ENCODE peak calls at places on chromosomes 7 and 10, in nine cellular contexts. A is spleen, H is right lobe of liver, B is left ventricle myocardium inferior, Z is thoracic aorta, Y is heart right ventricle, P is ascending aorta, S is ovary, N is sigmoid colon. J is an unnamed sample.

GRCh38 chr10:93580824-93581223 is 14.4 kb downstream of the FFAR4 start:
- DNase-seq in A (no peak), H (no peak), B (no peak), Z (no peak), Y (no peak), P (no peak), S (no peak), N (no peak), J (no peak)

GRCh38 chr7:73668103-73668937 is 689 bp downstream of the VPS37D start:
- DNase-seq in A (peak; percentile 83), H (no peak), B (no peak), Z (no peak), Y (no peak), P (no peak), S (no peak), N (no peak), J (no peak)

GRCh38 chr7:39733881-39734571 is 110.7 kb downstream of the RALA start:
- DNase-seq in A (no peak), H (no peak), B (no peak), Z (no peak), Y (no peak), P (no peak), S (no peak), N (no peak), J (no peak)

GRCh38 chr7:78530351-78530750 is 731.8 kb downstream of the PHTF2 start:
- DNase-seq in A (no peak), H (no peak), B (no peak), Z (no peak), Y (no peak), P (no peak), S (no peak), N (no peak), J (no peak)

GRCh38 chr10:3666525-3667302 is 118.3 kb downstream of the KLF6 start:
- DNase-seq in A (peak; percentile 90), H (no peak), B (peak; percentile 39), Z (no peak), Y (no peak), P (no peak), S (no peak), N (no peak), J (peak; percentile 73)

GRCh38 chr7:50554923-50555322 is 10.3 kb downstream of the DDC start:
- DNase-seq in A (no peak), H (no peak), B (no peak), Z (no peak), Y (no peak), P (no peak), S (no peak), N (no peak), J (no peak)

GRCh38 chr10:25425776-25426175 is 251.0 kb downstream of the GPR158 start:
- DNase-seq in A (no peak), H (no peak), B (no peak), Z (no peak), Y (no peak), P (no peak), S (no peak), N (no peak), J (no peak)

GRCh38 chr10:69499726-69500689 is 48.7 kb downstream of the TSPAN15 start:
- DNase-seq in A (peak; percentile 53), H (no peak), B (no peak), Z (no peak), Y (no peak), P (no peak), S (no peak), N (peak; percentile 54), J (peak; percentile 30)

GRCh38 chr10:120456626-120457430 is at the start of gene PLPP4:
- DNase-seq in A (no peak), H (no peak), B (no peak), Z (no peak), Y (no peak), P (no peak), S (peak; percentile 65), N (no peak), J (no peak)

GRCh38 chr7:139702811-139703467 is 74.9 kb downstream of the HIPK2 start:
- DNase-seq in A (no peak), H (no peak), B (no peak), Z (no peak), Y (no peak), P (no peak), S (no peak), N (no peak), J (no peak)

DNA sequence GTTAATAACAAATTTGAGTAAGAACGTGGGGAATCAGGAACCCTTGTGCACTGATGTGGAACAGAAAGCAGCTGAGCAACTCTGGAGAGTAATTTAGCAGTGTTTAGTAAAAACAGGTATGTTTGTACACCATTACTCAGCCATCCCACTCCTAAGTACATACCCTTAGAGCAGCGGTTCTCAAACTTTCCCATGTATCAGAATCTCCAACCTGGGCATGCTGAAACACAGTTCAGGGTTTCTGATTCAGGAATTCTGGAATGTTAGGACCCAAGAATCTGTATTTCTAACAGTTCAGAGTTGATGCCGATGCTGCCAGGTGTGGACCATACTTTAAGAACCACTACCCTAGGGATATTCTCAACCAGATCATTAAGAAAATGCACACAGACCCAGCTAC is 5.1 kb downstream of the SGMS1 start:
- DNase-seq in A (no peak), H (no peak), B (no peak), Z (no peak), Y (no peak), P (no peak), S (no peak), N (no peak), J (no peak)
- H3K4me3 ChIP-seq in A (no peak overlapping the region), H (no peak overlapping the region), B (no peak overlapping the region), Z (no peak overlapping the region), Y (no peak overlapping the region), P (no peak overlapping the region), S (no peak overlapping the region), N (no peak overlapping the region), J (no peak overlapping the region)

GRCh38 chr10:123558651-123559050 is 107.5 kb upstream of the GPR26 start:
- DNase-seq in A (no peak), H (no peak), B (no peak), Z (no peak), Y (no peak), P (no peak), S (no peak), N (peak; percentile 39), J (no peak)
- H3K27me3 ChIP-seq in A (no peaks in the 10 kb centered on the region), H (no peaks in the 10 kb centered on the region), B (peaks cover 84% of the 10 kb centered on the region), Z (no peaks in the 10 kb centered on the region), Y (peaks cover 43% of the 10 kb centered on the region), P (no peaks in the 10 kb centered on the region), S (no peaks in the 10 kb centered on the region), N (no peaks in the 10 kb centered on the region), J (peaks cover 21% of the 10 kb centered on the region)

DNA sequence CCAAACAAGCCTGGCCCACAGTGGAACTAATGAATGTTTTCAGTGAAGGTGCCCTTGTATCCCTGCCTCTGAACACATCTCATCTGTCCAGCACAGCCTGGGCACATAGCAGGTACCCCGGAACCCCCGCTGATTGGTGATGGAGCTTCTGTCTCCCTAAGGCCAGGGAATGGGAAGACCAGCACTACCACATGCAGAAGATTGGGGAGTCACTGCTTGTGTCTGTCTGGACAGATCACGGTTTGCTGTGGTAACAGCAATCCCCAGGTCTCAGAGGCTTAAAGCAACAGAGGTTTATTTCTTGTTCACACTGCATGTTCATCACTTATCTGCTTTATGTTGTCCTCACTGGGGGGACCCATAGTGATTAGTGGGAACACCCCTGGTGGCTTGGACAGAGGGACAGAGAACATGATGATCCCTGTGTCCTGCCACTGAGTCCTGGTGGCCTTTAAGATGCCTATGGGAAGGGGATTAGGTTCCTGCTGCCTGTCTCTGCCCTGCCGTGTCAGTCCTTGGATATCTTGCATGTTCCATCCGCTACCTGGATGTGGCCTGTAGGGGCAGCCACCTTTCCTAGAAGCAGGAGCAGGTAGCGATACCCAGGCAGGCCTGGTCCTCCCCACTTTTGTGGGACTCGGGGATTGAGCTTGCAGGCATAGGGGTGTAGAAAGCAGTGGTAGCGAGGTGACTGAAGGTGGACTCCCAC is 3.6 kb downstream of the TSPAN14 start:
- DNase-seq in A (peak; percentile 65), H (no peak), B (no peak), Z (no peak), Y (no peak), P (no peak), S (peak; percentile 19), N (no peak), J (no peak)
- TF ChIP-seq CTCF in A (no peak), H (no peak), B (no peak), Z (no peak), Y (no peak), P (no peak), S (no peak), N (no peak), J (no peak)

GRCh38 chr7:128010392-128011078 is 20.7 kb downstream of the LRRC4 start:
- DNase-seq in A (no peak), H (no peak), B (no peak), Z (no peak), Y (no peak), P (peak; percentile 44), S (no peak), N (no peak), J (no peak)

GRCh38 chr7:128008744-128009143 is 22.5 kb downstream of the LRRC4 start:
- DNase-seq in A (no peak), H (no peak), B (no peak), Z (no peak), Y (no peak), P (no peak), S (no peak), N (no peak), J (no peak)

GRCh38 chr7:128008141-128008540 is 23.1 kb downstream of the LRRC4 start:
- DNase-seq in A (no peak), H (no peak), B (no peak), Z (no peak), Y (no peak), P (no peak), S (no peak), N (no peak), J (no peak)

GRCh38 chr7:128014864-128015263 is 16.4 kb downstream of the LRRC4 start:
- DNase-seq in A (no peak), H (no peak), B (no peak), Z (no peak), Y (no peak), P (no peak), S (no peak), N (no peak), J (no peak)

GRCh38 chr7:128011079-128011670 is 20.1 kb downstream of the LRRC4 start:
- DNase-seq in A (no peak), H (no peak), B (no peak), Z (no peak), Y (no peak), P (no peak), S (no peak), N (peak; percentile 72), J (no peak)
- H3K4me3 ChIP-seq in A (no peak overlapping the region), H (no peak overlapping the region), B (no peak overlapping the region), Z (no peak overlapping the region), Y (no peak overlapping the region), P (no peak overlapping the region), S (no peak overlapping the region), N (no peak overlapping the region), J (no peak overlapping the region)

J was measured in lower lobe of right lung.